ENCODE peak calls at places on chromosomes 2 and 18, in seven cellular contexts. B, Y, Q, M, A, P and U are unnamed samples.

GRCh38 chr2:217177687-217178086 is 317.8 kb upstream of the TNP1 start:
- DNase-seq in B (no peak), Y (no peak), Q (no peak), M (no peak), A (no peak), P (no peak), U (no peak)

GRCh38 chr18:7535436-7536190 is 31.5 kb upstream of the PTPRM start:
- DNase-seq in B (no peak), Y (no peak), Q (no peak), M (no peak), A (no peak), P (no peak), U (no peak)

GRCh38 chr2:120552800-120553471 is 182.7 kb upstream of the GLI2 start:
- DNase-seq in B (peak; percentile 90), Y (peak; percentile 66), Q (peak; percentile 87), M (peak; percentile 41), A (no peak), P (peak; percentile 94), U (peak; percentile 93)

GRCh38 chr2:83516503-83516902 is 942.6 kb downstream of the SUCLG1 start:
- DNase-seq in B (no peak), Y (no peak), Q (no peak), M (no peak), A (no peak), P (no peak), U (no peak)

GRCh38 chr2:46072146-46072820 is 224.9 kb upstream of the EPAS1 start:
- DNase-seq in B (no peak), Y (no peak), Q (no peak), M (no peak), A (no peak), P (no peak), U (no peak)

GRCh38 chr2:181839811-181840210 is 51.7 kb upstream of the ITPRID2 start:
- DNase-seq in B (no peak), Y (no peak), Q (no peak), M (no peak), A (no peak), P (no peak), U (no peak)

GRCh38 chr2:180571559-180571958 is 408.8 kb upstream of the UBE2E3 start:
- DNase-seq in B (no peak), Y (no peak), Q (no peak), M (no peak), A (no peak), P (no peak), U (no peak)

GRCh38 chr18:9959564-9959963 is 45.7 kb downstream of the VAPA start:
- DNase-seq in B (no peak), Y (no peak), Q (no peak), M (no peak), A (no peak), P (no peak), U (no peak)

GRCh38 chr2:75317316-75317715 is 118.0 kb upstream of the TACR1 start:
- DNase-seq in B (no peak), Y (no peak), Q (no peak), M (no peak), A (no peak), P (no peak), U (no peak)

GRCh38 chr18:3319399-3319798 is 57.5 kb downstream of the MYL12B start:
- DNase-seq in B (no peak), Y (no peak), Q (no peak), M (no peak), A (no peak), P (no peak), U (no peak)

GRCh38 chr2:191355170-191355758 is 110.1 kb downstream of the MYO1B start:
- DNase-seq in B (no peak), Y (no peak), Q (no peak), M (no peak), A (no peak), P (no peak), U (no peak)

GRCh38 chr2:195658541-195658890 is 1.5 kb downstream of the SLC39A10 start:
- DNase-seq in B (no peak), Y (no peak), Q (peak; percentile 51), M (no peak), A (peak; percentile 10), P (no peak), U (no peak)

GRCh38 chr2:106789185-106789584 is 96.8 kb downstream of the ST6GAL2 start:
- DNase-seq in B (no peak), Y (no peak), Q (no peak), M (no peak), A (no peak), P (no peak), U (peak; percentile 21)

GRCh38 chr2:204468689-204469429 is 76.4 kb upstream of the PARD3B start:
- DNase-seq in B (no peak), Y (no peak), Q (no peak), M (no peak), A (no peak), P (no peak), U (no peak)

GRCh38 chr2:236554629-236555282 is 14.9 kb upstream of the ACKR3 start:
- DNase-seq in B (no peak), Y (no peak), Q (no peak), M (no peak), A (no peak), P (no peak), U (no peak)

GRCh38 chr2:191126386-191126785 is 24.4 kb downstream of the STAT4 start:
- DNase-seq in B (peak; percentile 22), Y (no peak), Q (no peak), M (no peak), A (no peak), P (no peak), U (no peak)

GRCh38 chr2:238423561-238424312 is 3.0 kb upstream of the ASB1 start:
- DNase-seq in B (no peak), Y (no peak), Q (no peak), M (no peak), A (no peak), P (peak; percentile 13), U (no peak)

GRCh38 chr18:79587298-79588125 is 92.1 kb upstream of the CTDP1 start:
- DNase-seq in B (no peak), Y (peak; percentile 37), Q (no peak), M (no peak), A (no peak), P (no peak), U (no peak)

GRCh38 chr2:202215179-202215578 is 23.2 kb downstream of the SUMO1 start:
- DNase-seq in B (no peak), Y (no peak), Q (no peak), M (no peak), A (no peak), P (no peak), U (no peak)

GRCh38 chr2:28527196-28527595 is 31.3 kb downstream of the PLB1 start:
- DNase-seq in B (no peak), Y (no peak), Q (no peak), M (no peak), A (no peak), P (no peak), U (no peak)

GRCh38 chr2:86332654-86333053 is 4.8 kb downstream of the REEP1 start:
- DNase-seq in B (no peak), Y (no peak), Q (no peak), M (no peak), A (no peak), P (no peak), U (no peak)

GRCh38 chr2:1688161-1688560 is 56.2 kb downstream of the PXDN start:
- DNase-seq in B (peak; percentile 13), Y (no peak), Q (no peak), M (no peak), A (no peak), P (no peak), U (no peak)

DNA sequence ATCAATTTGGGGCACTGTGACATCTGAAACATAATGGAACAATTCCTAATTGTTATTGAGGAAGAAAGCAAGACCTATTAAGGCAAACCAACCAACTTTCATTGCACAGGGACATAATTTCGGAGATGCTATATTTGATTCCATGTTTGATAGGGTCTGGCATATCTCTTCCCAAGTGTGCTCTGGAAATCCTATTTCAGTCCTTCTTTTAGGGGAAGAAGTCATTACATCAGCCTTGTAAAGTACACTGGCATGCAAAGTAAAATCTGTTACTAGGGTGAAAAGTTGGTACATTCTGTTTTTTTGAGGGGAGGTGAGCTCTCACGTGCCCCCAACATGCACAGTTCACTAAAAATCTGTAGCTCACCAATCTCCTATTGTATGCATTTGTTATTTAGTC is 172.4 kb downstream of the SLC8A1 start:
- DNase-seq in B (no peak), Y (no peak), Q (no peak), M (no peak), A (no peak), P (no peak), U (no peak)
- H3K4me3 ChIP-seq in B (no peak overlapping the region), Y (peak overlapping the region; percentile 8), Q (no peak overlapping the region), M (no peak overlapping the region), A (peak overlapping the region; percentile 17), P (no peak overlapping the region), U (peak overlapping the region; percentile 39)

DNA sequence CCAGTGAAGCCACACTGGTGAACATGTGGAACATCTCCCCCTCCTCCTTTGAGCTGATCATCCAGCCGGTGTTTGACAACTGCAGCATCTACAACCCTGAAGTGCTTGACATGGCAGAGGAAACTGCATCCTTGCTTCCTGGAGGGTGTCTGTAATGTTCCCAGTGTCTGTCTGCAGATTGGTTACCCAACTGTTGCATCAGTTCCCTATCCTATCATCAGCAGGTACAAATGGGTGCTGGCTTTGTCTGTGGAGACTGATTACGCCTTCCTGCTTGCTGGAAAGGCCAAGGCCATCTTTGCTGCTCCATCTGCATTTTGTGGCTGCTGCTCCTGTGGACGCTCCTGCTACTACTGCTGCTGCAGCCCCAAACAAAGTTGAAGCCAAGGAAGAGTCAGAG is 83.5 kb downstream of the SKA1 start:
- DNase-seq in B (no peak), Y (no peak), Q (no peak), M (no peak), A (no peak), P (no peak), U (no peak)
- TF ChIP-seq EP300 in B (no peak), Y (no peak), Q (no peak), M (no peak), A (no peak), P (no peak), U (no peak)

DNA sequence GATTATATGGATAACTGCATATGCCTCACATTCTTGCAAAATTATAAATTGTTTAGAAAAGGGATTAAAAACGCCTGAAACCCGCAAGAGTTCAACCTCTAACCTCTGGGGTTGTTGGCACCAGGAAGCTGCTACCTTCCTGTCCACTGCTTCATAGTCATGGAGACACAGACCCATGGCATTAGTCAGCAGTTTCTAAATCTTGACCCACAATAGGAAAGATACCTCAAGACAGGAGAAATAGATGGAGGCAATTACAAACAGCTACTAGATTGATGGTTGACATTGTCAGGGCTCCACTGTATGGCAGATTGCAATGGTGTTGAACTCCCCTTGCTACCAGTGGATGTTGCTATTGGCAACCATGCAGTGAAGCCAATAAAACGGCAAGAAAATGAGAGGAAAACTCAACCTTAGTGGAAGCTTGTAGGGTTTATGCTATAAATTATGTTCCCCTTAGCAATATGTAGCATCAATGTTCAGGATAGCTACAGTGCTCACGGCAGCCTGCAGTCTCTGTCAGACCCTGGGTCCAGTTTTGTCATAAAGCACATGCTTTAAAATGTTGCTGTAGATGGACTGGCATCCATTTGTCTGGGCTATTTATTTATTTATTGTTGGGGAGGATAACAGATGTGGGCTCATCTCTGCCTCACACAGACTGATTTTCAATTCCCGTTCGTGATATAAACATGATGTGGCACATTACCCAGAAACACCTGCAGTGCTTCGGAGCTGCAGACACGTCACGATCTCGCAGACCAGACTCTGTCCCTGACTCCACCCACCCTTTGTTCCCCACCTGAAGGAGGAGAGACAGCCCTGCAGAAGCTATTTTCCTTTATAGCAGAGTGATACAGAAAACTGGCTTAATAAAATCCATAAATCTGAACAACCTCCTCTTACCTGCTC is 233.4 kb downstream of the AGPS start:
- DNase-seq in B (no peak), Y (no peak), Q (no peak), M (no peak), A (no peak), P (no peak), U (no peak)
- H3K4me3 ChIP-seq in B (no peak overlapping the region), Y (no peak overlapping the region), Q (no peak overlapping the region), M (no peak overlapping the region), A (no peak overlapping the region), P (no peak overlapping the region), U (no peak overlapping the region)

GRCh38 chr2:43193996-43194869 is 32.2 kb downstream of the ZFP36L2 start:
- DNase-seq in B (peak; percentile 71), Y (no peak), Q (peak; percentile 89), M (no peak), A (no peak), P (peak; percentile 83), U (no peak)
- TF ChIP-seq EP300 in B (no peak), Y (no peak), Q (no peak), M (no peak), A (no peak), P (no peak), U (no peak)